ENCODE peak calls at places on chromosomes 7 and 10, in six cellular contexts. B, E, O, L, C and I are unnamed samples.

GRCh38 chr10:78231930-78232329 is 198.3 kb downstream of the RPS24 start:
- DNase-seq in L (no peak), O (no peak), C (no peak), E (peak; percentile 43), B (no peak), I (peak; percentile 34)

GRCh38 chr7:83936056-83936703 is 258.4 kb downstream of the SEMA3A start:
- DNase-seq in E (peak; percentile 79), B (peak; percentile 67), C (no peak), L (peak; percentile 34), O (peak; percentile 68), I (peak; percentile 79)

GRCh38 chr10:22271786-22272185 is 44.4 kb upstream of the COMMD3 start:
- DNase-seq in L (no peak), B (no peak), O (no peak), C (no peak), E (peak; percentile 6), I (no peak)

GRCh38 chr7:125136755-125137547 is 207.3 kb upstream of the POT1 start:
- DNase-seq in B (no peak), E (peak; percentile 47), O (no peak), L (no peak), C (no peak), I (peak; percentile 3)

GRCh38 chr7:158543401-158543680 is 44.3 kb downstream of the PTPRN2 start:
- DNase-seq in L (no peak), O (no peak), C (no peak), B (no peak), E (no peak), I (no peak)

GRCh38 chr10:46040004-46040403 is 6.1 kb downstream of the MSMB start:
- DNase-seq in L (no peak), B (no peak), O (no peak), C (no peak), E (no peak), I (no peak)

GRCh38 chr10:101214446-101215396 is 14.5 kb downstream of the LBX1 start:
- DNase-seq in O (peak; percentile 89), E (peak; percentile 43), L (no peak), C (no peak), B (peak; percentile 77), I (peak; percentile 37)

GRCh38 chr7:99791667-99792356 is 7.8 kb upstream of the CYP3A4 start:
- DNase-seq in L (no peak), O (no peak), E (peak; percentile 10), C (no peak), B (no peak), I (no peak)

GRCh38 chr10:131831561-131831960 is 69.2 kb upstream of the PPP2R2D start:
- DNase-seq in B (no peak), O (no peak), E (no peak), L (no peak), C (peak; percentile 89), I (no peak)

GRCh38 chr10:27660705-27661104 is 84.9 kb downstream of the MKX start:
- DNase-seq in L (no peak), C (no peak), O (no peak), B (no peak), E (no peak), I (no peak)

GRCh38 chr10:34674169-34674568 is 140.9 kb downstream of the PARD3 start:
- DNase-seq in C (no peak), E (no peak), O (no peak), B (no peak), L (no peak), I (no peak)

GRCh38 chr7:68730871-68731403 is 867.3 kb upstream of the AUTS2 start:
- DNase-seq in O (no peak), B (no peak), C (no peak), L (no peak), E (no peak), I (no peak)

GRCh38 chr7:114530074-114530611 is 115.5 kb downstream of the FOXP2 start:
- DNase-seq in B (no peak), O (no peak), E (no peak), L (no peak), C (no peak), I (peak; percentile 82)

GRCh38 chr10:97140887-97141745 is 44.6 kb downstream of the SLIT1 start:
- DNase-seq in L (no peak), C (no peak), E (no peak), O (peak; percentile 37), B (no peak), I (no peak)

GRCh38 chr10:88116491-88116890 is 253.1 kb downstream of the PTEN start:
- DNase-seq in O (no peak), B (no peak), C (no peak), E (peak; percentile 71), L (no peak), I (no peak)

GRCh38 chr10:93261961-93262610 is 188.4 kb downstream of the CYP26A1 start:
- DNase-seq in C (no peak), B (no peak), O (no peak), E (peak; percentile 56), L (peak; percentile 25), I (no peak)

GRCh38 chr10:126536148-126536547 is 134.3 kb downstream of the C10orf90 start:
- DNase-seq in E (peak; percentile 34), C (no peak), O (peak; percentile 33), B (peak; percentile 7), L (no peak), I (peak; percentile 21)

GRCh38 chr7:83882551-83882950 is 233.6 kb upstream of the SEMA3E start:
- DNase-seq in L (no peak), B (no peak), E (no peak), C (no peak), O (no peak), I (no peak)

GRCh38 chr10:58993480-58994221 is 182.8 kb upstream of the PHYHIPL start:
- DNase-seq in L (no peak), B (no peak), C (no peak), O (no peak), E (no peak), I (no peak)

GRCh38 chr10:70672993-70673928 is 955 bp downstream of the ADAMTS14 start:
- DNase-seq in O (no peak), C (peak; percentile 79), B (no peak), L (peak; percentile 71), E (peak; percentile 78), I (peak; percentile 68)

GRCh38 chr7:117673839-117674238 is 194.0 kb downstream of the CFTR start:
- DNase-seq in O (no peak), B (no peak), E (peak; percentile 50), C (no peak), L (no peak), I (peak; percentile 53)

GRCh38 chr10:44284198-44285084 is 100.5 kb downstream of the CXCL12 start:
- DNase-seq in C (no peak), B (no peak), L (no peak), E (no peak), O (no peak), I (no peak)
- TF ChIP-seq CTCF in C (no peak), B (no peak), L (no peak), E (no peak), O (no peak), I (no peak)

GRCh38 chr10:49783645-49784044 is 21.5 kb upstream of the OGDHL start:
- DNase-seq in E (no peak), B (no peak), C (no peak), L (no peak), O (no peak), I (no peak)
- TF ChIP-seq CTCF in E (no peak), B (no peak), C (no peak), L (no peak), O (no peak), I (no peak)

DNA sequence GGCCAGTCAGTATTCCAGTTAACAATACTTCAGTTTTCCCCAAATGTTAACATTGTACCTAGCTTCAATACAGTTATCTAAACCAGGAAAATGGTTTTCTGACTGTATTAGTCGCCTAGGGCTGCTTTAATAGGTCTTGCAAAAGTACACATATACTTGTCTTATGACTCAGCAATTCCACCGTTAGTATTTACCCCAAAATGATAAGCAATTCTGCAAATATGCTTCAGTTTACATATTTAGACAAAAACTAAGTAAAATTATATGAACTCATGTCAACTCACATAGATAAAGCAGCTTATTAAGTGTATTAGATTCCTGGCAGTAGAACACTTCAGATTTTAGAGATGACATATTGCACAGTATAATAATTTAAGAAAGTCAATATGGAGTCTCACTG is 363.3 kb downstream of the ARL4A start:
- DNase-seq in L (peak; percentile 32), E (peak; percentile 69), O (no peak), C (no peak), B (no peak), I (peak; percentile 95)
- TF ChIP-seq CTCF in L (no peak), E (no peak), O (no peak), C (no peak), B (no peak), I (no peak)

GRCh38 chr7:29564455-29565185 is 985 bp downstream of the PRR15 start:
- DNase-seq in L (no peak), C (no peak), E (peak; percentile 57), B (peak; percentile 72), O (peak; percentile 70), I (peak; percentile 56)
- TF ChIP-seq CTCF in L (no peak), C (no peak), E (no peak), B (no peak), O (no peak), I (no peak)

GRCh38 chr10:119250641-119251314 is 43.4 kb downstream of the GRK5 start:
- DNase-seq in L (peak; percentile 59), E (peak; percentile 97), B (no peak), O (no peak), C (no peak), I (peak; percentile 93)

GRCh38 chr10:119252470-119253151 is 45.2 kb downstream of the GRK5 start:
- DNase-seq in E (no peak), B (no peak), L (no peak), O (no peak), C (no peak), I (no peak)

GRCh38 chr10:119253433-119254174 is 46.2 kb downstream of the GRK5 start:
- DNase-seq in B (no peak), C (peak; percentile 69), L (peak; percentile 85), E (peak; percentile 95), O (peak; percentile 48), I (peak; percentile 99)

GRCh38 chr10:119252051-119252465 is 44.7 kb downstream of the GRK5 start:
- DNase-seq in E (peak; percentile 48), C (no peak), B (no peak), L (no peak), O (peak; percentile 75), I (peak; percentile 74)

DNA sequence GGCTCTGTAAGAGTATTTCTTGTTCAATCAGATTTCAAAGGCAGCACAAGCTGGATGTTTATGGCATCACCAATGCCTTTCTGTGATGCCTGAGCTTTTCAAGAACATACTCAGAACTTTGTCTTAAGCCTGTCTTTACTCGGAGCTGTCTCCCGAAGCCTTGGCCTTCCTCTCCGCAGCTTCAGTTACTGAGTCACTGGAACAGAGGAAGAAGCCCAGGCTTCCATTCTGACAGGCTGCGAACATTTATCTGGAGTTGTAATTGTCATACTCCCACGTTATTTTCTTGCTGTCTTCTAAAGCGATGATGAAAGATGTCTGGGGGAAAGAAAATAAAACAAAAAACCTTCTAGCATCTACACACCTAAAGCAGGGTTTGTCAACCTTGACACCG is 43.9 kb downstream of the GRK5 start:
- DNase-seq in O (no peak), L (no peak), E (peak; percentile 94), B (no peak), C (no peak), I (peak; percentile 95)
- TF ChIP-seq CTCF in O (no peak), L (no peak), E (no peak), B (no peak), C (no peak), I (no peak)